ENCODE peak calls at places on chromosomes 4 and X, in eight cellular contexts. R is T-helper 22 cell, Z is T follicular helper cell, W is cardiac fibroblast, G is C1 segment of cervical spinal cord, Y is fibroblast of lung, A is T-helper 17 cell, S is GM10248. J is an unnamed sample.

GRCh38 chr4:16082424-16083216 is 1.2 kb downstream of the PROM1 start:
- DNase-seq in R (no peak), Z (no peak), W (no peak), G (no peak), Y (no peak), A (no peak), S (peak; percentile 34), J (no peak)

GRCh38 chr4:1381944-1382541 is 24.2 kb downstream of the NKX1-1 start:
- DNase-seq in R (no peak), Z (no peak), W (no peak), G (no peak), Y (no peak), A (no peak), S (no peak), J (no peak)

GRCh38 chr4:2042207-2042946 is 16.8 kb upstream of the NAT8L start:
- DNase-seq in R (no peak), Z (peak; percentile 14), W (no peak), G (no peak), Y (no peak), A (peak; percentile 46), S (peak; percentile 68), J (no peak)

GRCh38 chr4:77187231-77187630 is 30.2 kb downstream of the CCNG2 start:
- DNase-seq in R (no peak), Z (no peak), W (no peak), G (no peak), Y (no peak), A (no peak), S (no peak), J (no peak)

GRCh38 chr4:3340703-3341088 is 47.9 kb downstream of the RGS12 start:
- DNase-seq in R (no peak), Z (no peak), W (no peak), G (no peak), Y (no peak), A (no peak), S (no peak), J (no peak)

GRCh38 chr4:150582101-150582565 is at the start of gene MAB21L2:
- DNase-seq in R (no peak), Z (no peak), W (no peak), G (no peak), Y (peak; percentile 53), A (no peak), S (no peak), J (no peak)

GRCh38 chrX:21985332-21985777 is 44.8 kb downstream of the SMS start:
- DNase-seq in R (peak; percentile 26), Z (peak; percentile 49), W (peak; percentile 80), G (peak; percentile 0), Y (peak; percentile 85), A (peak; percentile 13), S (peak; percentile 66), J (peak; percentile 58)

GRCh38 chr4:108512615-108513505 is 107.5 kb upstream of the RPL34 start:
- DNase-seq in R (no peak), Z (peak; percentile 16), W (peak; percentile 38), G (no peak), Y (peak; percentile 76), A (no peak), S (no peak), J (peak; percentile 8)

GRCh38 chr4:102665527-102665926 is 95.2 kb downstream of the MANBA start:
- DNase-seq in R (no peak), Z (no peak), W (no peak), G (no peak), Y (no peak), A (no peak), S (no peak), J (no peak)

GRCh38 chr4:82704156-82704555 is 94.4 kb downstream of the SCD5 start:
- DNase-seq in R (no peak), Z (no peak), W (peak; percentile 46), G (no peak), Y (no peak), A (no peak), S (no peak), J (no peak)

GRCh38 chrX:78024349-78025108 is 55.1 kb upstream of the PGAM4 start:
- DNase-seq in R (no peak), Z (no peak), W (peak; percentile 14), G (no peak), Y (peak; percentile 26), A (no peak), S (peak; percentile 45), J (no peak)

GRCh38 chr4:47002593-47002992 is 9.2 kb upstream of the GABRA4 start:
- DNase-seq in R (no peak), Z (no peak), W (peak; percentile 7), G (no peak), Y (peak; percentile 65), A (no peak), S (no peak), J (no peak)

GRCh38 chrX:47568656-47569295 is 7.8 kb downstream of the ARAF start:
- DNase-seq in R (no peak), Z (no peak), W (no peak), G (no peak), Y (no peak), A (no peak), S (no peak), J (no peak)

GRCh38 chr4:182189107-182189878 is 53.9 kb upstream of the TENM3 start:
- DNase-seq in R (no peak), Z (no peak), W (peak; percentile 80), G (no peak), Y (peak; percentile 95), A (no peak), S (no peak), J (no peak)

J was measured in putamen.